ENCODE peak calls at places on chromosomes 5 and 9, in four cellular contexts. One of them, this sample, is unnamed.

GRCh38 chr5:157718529-157718928 is 12.7 kb upstream of the THG1L start:
- DNase-seq in stomach: no peak
- DNase-seq in adrenal gland: no peak
- DNase-seq in neuronal stem cell: no peak
- DNase-seq in this sample: no peak

GRCh38 chr9:136303066-136303824 is 649 bp downstream of the CCDC187 start:
- DNase-seq in stomach: no peak
- DNase-seq in adrenal gland: no peak
- DNase-seq in neuronal stem cell: no peak
- DNase-seq in this sample: no peak

GRCh38 chr5:106399381-106399780 is 1271.4 kb downstream of the EFNA5 start:
- DNase-seq in stomach: no peak
- DNase-seq in adrenal gland: no peak
- DNase-seq in neuronal stem cell: no peak
- DNase-seq in this sample: no peak

GRCh38 chr5:151384106-151384505 is 36.7 kb upstream of the SLC36A2 start:
- DNase-seq in stomach: no peak
- DNase-seq in adrenal gland: peak; percentile 20
- DNase-seq in neuronal stem cell: no peak
- DNase-seq in this sample: no peak

GRCh38 chr5:83000448-83000847 is 76.7 kb downstream of the TMEM167A start:
- DNase-seq in stomach: no peak
- DNase-seq in adrenal gland: no peak
- DNase-seq in neuronal stem cell: no peak
- DNase-seq in this sample: no peak

GRCh38 chr5:135095871-135096270 is 61.8 kb upstream of the PITX1 start:
- DNase-seq in stomach: no peak
- DNase-seq in adrenal gland: no peak
- DNase-seq in neuronal stem cell: no peak
- DNase-seq in this sample: no peak

GRCh38 chr5:107483196-107483595 is 187.5 kb downstream of the EFNA5 start:
- DNase-seq in stomach: no peak
- DNase-seq in adrenal gland: no peak
- DNase-seq in neuronal stem cell: no peak
- DNase-seq in this sample: no peak

GRCh38 chr9:136387217-136387616 is 12.8 kb downstream of the SNAPC4 start:
- DNase-seq in stomach: no peak
- DNase-seq in adrenal gland: no peak
- DNase-seq in neuronal stem cell: no peak
- DNase-seq in this sample: no peak

GRCh38 chr5:135230326-135230925 is 168.6 kb downstream of the MACROH2A1 start:
- DNase-seq in stomach: no peak
- DNase-seq in adrenal gland: peak; percentile 81
- DNase-seq in neuronal stem cell: no peak
- DNase-seq in this sample: no peak

DNA sequence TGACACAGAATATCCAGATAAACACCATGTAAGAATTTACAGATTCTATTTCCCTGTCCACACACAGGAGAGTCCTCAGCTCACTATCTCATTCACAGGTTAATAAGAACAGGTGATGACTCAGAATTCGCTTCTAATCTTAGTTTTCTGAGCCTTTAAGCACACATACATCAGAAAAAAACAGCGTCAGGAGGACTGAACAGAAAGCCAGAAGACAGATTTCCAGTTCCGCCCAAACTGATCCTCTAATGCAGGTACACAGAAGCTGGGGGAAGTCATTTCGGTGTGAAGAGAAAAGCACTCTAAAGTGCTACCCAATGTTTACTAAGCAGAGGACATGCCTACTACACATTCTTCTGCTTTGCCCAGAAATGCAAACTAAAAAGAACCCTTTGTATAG is 1.6 kb downstream of the CEMIP2 start:
- DNase-seq in stomach: no peak
- DNase-seq in adrenal gland: no peak
- DNase-seq in neuronal stem cell: no peak
- DNase-seq in this sample: no peak
- H3K27ac ChIP-seq in stomach: peak overlapping the region; percentile 98
- H3K27ac ChIP-seq in adrenal gland: no peak overlapping the region
- H3K27ac ChIP-seq in neuronal stem cell: no peak overlapping the region
- H3K27ac ChIP-seq in this sample: peak overlapping the region; percentile 92

DNA sequence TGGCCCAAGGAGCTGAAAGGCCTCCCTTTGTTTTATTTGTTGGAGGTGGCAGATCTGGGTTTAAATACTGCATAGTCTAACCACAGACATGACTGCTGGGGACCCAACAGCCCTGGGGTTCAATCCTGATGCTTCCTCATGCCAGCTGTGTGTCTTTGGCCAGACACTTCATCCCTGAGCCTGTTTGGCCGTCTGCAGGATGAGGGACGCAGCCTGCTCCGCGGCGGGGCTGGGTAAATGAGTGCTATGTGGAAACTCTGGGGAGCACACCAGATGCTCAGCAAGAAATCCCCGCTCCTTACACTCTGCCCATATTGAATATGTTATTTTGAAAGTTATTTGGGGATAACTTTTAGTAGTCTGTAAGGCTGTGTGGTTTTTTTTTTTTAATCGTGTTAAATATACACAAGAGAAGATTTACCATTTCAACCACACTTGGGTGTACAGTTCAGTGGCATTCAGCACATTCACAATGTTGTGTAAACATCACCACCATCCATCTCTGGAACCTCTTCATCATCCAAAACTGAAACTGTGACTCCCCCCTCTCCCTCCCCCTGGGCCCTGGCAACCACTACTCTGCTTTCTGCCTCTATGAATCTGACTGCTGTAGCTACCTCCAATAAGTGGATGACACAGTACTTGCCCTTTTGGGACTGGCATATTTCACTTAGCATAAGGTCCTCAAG is 42.8 kb downstream of the SH3PXD2B start:
- DNase-seq in stomach: no peak
- DNase-seq in adrenal gland: peak; percentile 52
- DNase-seq in neuronal stem cell: no peak
- DNase-seq in this sample: no peak
- H3K4me1 ChIP-seq in stomach: peaks cover 16% of the 10 kb centered on the region
- H3K4me1 ChIP-seq in adrenal gland: peaks cover 48% of the 10 kb centered on the region
- H3K4me1 ChIP-seq in neuronal stem cell: peaks cover 4% of the 10 kb centered on the region
- H3K4me1 ChIP-seq in this sample: no peaks in the 10 kb centered on the region

GRCh38 chr5:143214458-143214857 is 189.0 kb downstream of the NR3C1 start:
- DNase-seq in stomach: no peak
- DNase-seq in adrenal gland: no peak
- DNase-seq in neuronal stem cell: no peak
- DNase-seq in this sample: no peak
- H3K27ac ChIP-seq in stomach: no peak overlapping the region
- H3K27ac ChIP-seq in adrenal gland: no peak overlapping the region
- H3K27ac ChIP-seq in neuronal stem cell: no peak overlapping the region
- H3K27ac ChIP-seq in this sample: no peak overlapping the region

GRCh38 chr9:128163027-128163515 is 3.0 kb downstream of the BBLN start:
- DNase-seq in stomach: no peak
- DNase-seq in adrenal gland: no peak
- DNase-seq in neuronal stem cell: no peak
- DNase-seq in this sample: no peak
- H3K4me1 ChIP-seq in stomach: peaks cover 14% of the 10 kb centered on the region
- H3K4me1 ChIP-seq in adrenal gland: peaks cover 27% of the 10 kb centered on the region
- H3K4me1 ChIP-seq in neuronal stem cell: peaks cover 4% of the 10 kb centered on the region
- H3K4me1 ChIP-seq in this sample: peaks cover 14% of the 10 kb centered on the region

GRCh38 chr5:181224390-181225234 is 1.5 kb downstream of the TRIM41 start:
- DNase-seq in stomach: no peak
- DNase-seq in adrenal gland: no peak
- DNase-seq in neuronal stem cell: no peak
- DNase-seq in this sample: no peak
- H3K27ac ChIP-seq in stomach: peak overlapping the region; percentile 96
- H3K27ac ChIP-seq in adrenal gland: no peak overlapping the region
- H3K27ac ChIP-seq in neuronal stem cell: no peak overlapping the region
- H3K27ac ChIP-seq in this sample: peak overlapping the region; percentile 97

GRCh38 chr5:154364845-154365244 is 81.0 kb upstream of the SAP30L start:
- DNase-seq in stomach: no peak
- DNase-seq in adrenal gland: no peak
- DNase-seq in neuronal stem cell: no peak
- DNase-seq in this sample: no peak

GRCh38 chr5:154367101-154367500 is 78.7 kb upstream of the SAP30L start:
- DNase-seq in stomach: no peak
- DNase-seq in adrenal gland: no peak
- DNase-seq in neuronal stem cell: no peak
- DNase-seq in this sample: no peak

GRCh38 chr5:154365823-154366222 is 80.0 kb upstream of the SAP30L start:
- DNase-seq in stomach: no peak
- DNase-seq in adrenal gland: no peak
- DNase-seq in neuronal stem cell: no peak
- DNase-seq in this sample: no peak

GRCh38 chr5:154368041-154368800 is 77.6 kb upstream of the SAP30L start:
- DNase-seq in stomach: no peak
- DNase-seq in adrenal gland: peak; percentile 35
- DNase-seq in neuronal stem cell: peak; percentile 64
- DNase-seq in this sample: no peak

DNA sequence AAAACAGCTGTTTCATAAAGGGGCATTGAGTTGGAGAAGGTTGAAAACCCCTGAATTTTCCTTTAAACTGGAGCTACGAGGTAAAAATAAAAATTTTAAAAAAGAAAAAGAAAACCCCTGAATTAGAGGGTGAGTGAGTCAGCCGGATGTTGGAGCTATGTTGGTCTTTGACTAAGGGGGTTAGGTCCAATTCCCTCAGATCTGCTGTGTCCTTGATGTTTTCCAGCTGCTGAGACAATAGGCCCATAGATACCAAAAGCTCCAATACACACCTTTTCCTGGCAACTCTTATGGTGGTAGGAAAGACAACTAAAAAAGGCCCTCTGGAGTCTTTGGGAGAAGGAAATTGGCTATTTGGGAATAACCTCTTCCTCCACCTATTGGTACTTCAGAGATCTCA is 79.4 kb upstream of the SAP30L start:
- DNase-seq in stomach: no peak
- DNase-seq in adrenal gland: no peak
- DNase-seq in neuronal stem cell: no peak
- DNase-seq in this sample: no peak
- H3K4me1 ChIP-seq in stomach: no peaks in the 10 kb centered on the region
- H3K4me1 ChIP-seq in adrenal gland: peaks cover 3% of the 10 kb centered on the region
- H3K4me1 ChIP-seq in neuronal stem cell: peaks cover 14% of the 10 kb centered on the region
- H3K4me1 ChIP-seq in this sample: no peaks in the 10 kb centered on the region

This sample was measured in effector memory CD4-positive, alpha-beta T cell.